ENCODE peak calls at places on chromosomes 12 and 14, in four cellular contexts. Z is NCI-H774, C is cardiac muscle cell, M is T-cell. P is an unnamed sample.

GRCh38 chr12:6647083-6647604 is at the start of gene ACRBP:
- DNase-seq in C (peak), Z (peak), M (no peak), P (no peak)

GRCh38 chr12:77065361-77066204 is at the start of gene E2F7:
- DNase-seq in Z (peak), M (peak), C (peak), P (peak)

GRCh38 chr14:94826774-94827173 is 56.9 kb upstream of the GSC start:
- DNase-seq in Z (no peak), M (no peak), C (no peak), P (no peak)

GRCh38 chr12:71840226-71840847 is 778 bp downstream of the TBC1D15 start:
- DNase-seq in M (peak), C (peak), Z (peak), P (peak)

GRCh38 chr14:78345346-78345745 is 175.2 kb downstream of the NRXN3 start:
- DNase-seq in C (no peak), M (no peak), Z (no peak), P (no peak)

GRCh38 chr14:35333797-35334743 is 41.9 kb downstream of the PSMA6 start:
- DNase-seq in M (peak), Z (no peak), C (no peak), P (no peak)

GRCh38 chr12:42504049-42504448 is 85.5 kb downstream of the PRICKLE1 start:
- DNase-seq in Z (no peak), M (no peak), C (peak), P (no peak)

GRCh38 chr14:100980823-100981222 is 77.3 kb upstream of the RTL1 start:
- DNase-seq in Z (no peak), M (no peak), C (no peak), P (no peak)

GRCh38 chr14:91078095-91078737 is 17.8 kb upstream of the RPS6KA5 start:
- DNase-seq in C (no peak), Z (no peak), M (peak), P (peak)

GRCh38 chr12:27575099-27575779 is 51.2 kb downstream of the PPFIBP1 start:
- DNase-seq in Z (no peak), C (no peak), M (no peak), P (no peak)

GRCh38 chr12:31220633-31221565 is 105.1 kb downstream of the SINHCAF start:
- DNase-seq in C (peak), M (no peak), Z (peak), P (no peak)

GRCh38 chr12:50271724-50272247 is 11.5 kb downstream of the LIMA1 start:
- DNase-seq in Z (no peak), C (peak), M (no peak), P (no peak)

GRCh38 chr12:20345866-20346265 is 22.5 kb upstream of the PDE3A start:
- DNase-seq in M (no peak), C (peak), Z (no peak), P (no peak)

GRCh38 chr14:38297681-38298080 is 41.8 kb upstream of the CLEC14A start:
- DNase-seq in C (peak), M (no peak), Z (no peak), P (no peak)

GRCh38 chr14:102508774-102509743 is 517 bp downstream of the ANKRD9 start:
- DNase-seq in Z (no peak), M (no peak), C (peak), P (no peak)

GRCh38 chr12:82857276-82857675 is 170.6 kb downstream of the TMTC2 start:
- DNase-seq in C (no peak), M (no peak), Z (no peak), P (no peak)

GRCh38 chr12:91565246-91565645 is 382.6 kb upstream of the DCN start:
- DNase-seq in M (no peak), C (peak), Z (no peak), P (no peak)

GRCh38 chr12:59452746-59453145 is 143.1 kb upstream of the SLC16A7 start:
- DNase-seq in M (no peak), Z (no peak), C (peak), P (no peak)

GRCh38 chr12:71626098-71626497 is 37.5 kb downstream of the ZFC3H1 start:
- DNase-seq in M (no peak), C (peak), Z (no peak), P (no peak)

GRCh38 chr14:88829188-88829587 is 4.7 kb downstream of the TTC8 start:
- DNase-seq in M (no peak), Z (no peak), C (no peak), P (no peak)

GRCh38 chr12:128794661-128795529 is 28.9 kb downstream of the SLC15A4 start:
- DNase-seq in Z (no peak), M (no peak), C (no peak), P (no peak)

GRCh38 chr14:106850913-106851825 is 1324.8 kb downstream of the TMEM121 start:
- DNase-seq in C (no peak), M (no peak), Z (no peak), P (no peak)

GRCh38 chr12:7374423-7375144 is 69.4 kb downstream of the CD163L1 start:
- DNase-seq in Z (no peak), C (peak), M (no peak), P (no peak)

GRCh38 chr12:122909442-122910288 is 13.7 kb upstream of the VPS37B start:
- DNase-seq in C (no peak), M (no peak), Z (peak), P (no peak)

GRCh38 chr12:99767809-99768208 is 120.3 kb downstream of the GARIN6 start:
- DNase-seq in Z (peak), M (no peak), C (peak), P (no peak)

GRCh38 chr12:64669270-64669842 is 59.1 kb downstream of the RASSF3 start:
- DNase-seq in Z (no peak), C (peak), M (peak), P (peak)

GRCh38 chr12:125983094-125983783 is 918.0 kb downstream of the AACS start:
- DNase-seq in M (no peak), C (no peak), Z (peak), P (no peak)

GRCh38 chr12:82651489-82651888 is 35.2 kb upstream of the TMTC2 start:
- DNase-seq in M (no peak), C (no peak), Z (no peak), P (no peak)

GRCh38 chr12:30047499-30048262 is 263.9 kb upstream of the TMTC1 start:
- DNase-seq in C (peak), Z (no peak), M (no peak), P (no peak)

GRCh38 chr12:93060666-93061413 is 131.7 kb upstream of the EEA1 start:
- DNase-seq in Z (no peak), M (no peak), C (peak), P (no peak)

GRCh38 chr14:51318777-51319176 is 78.7 kb downstream of the TMX1 start:
- DNase-seq in Z (no peak), C (no peak), M (no peak), P (no peak)

GRCh38 chr12:98022961-98023360 is 492.4 kb upstream of the TMPO start:
- DNase-seq in M (no peak), Z (no peak), C (no peak), P (no peak)

GRCh38 chr14:57982802-57983201 is 116.9 kb upstream of the SLC35F4 start:
- DNase-seq in Z (peak), M (no peak), C (peak), P (no peak)

P was measured in stimulated activated naive CD4-positive, alpha-beta T cell.